ENCODE peak calls at places on chromosome 13, in four cellular contexts. U is CD8-positive, alpha-beta T cell; M is IMR-90; N is endothelial cell. X is an unnamed sample.

GRCh38 chr13:28631792-28632191 is 27.1 kb upstream of the POMP start:
- DNase-seq in N (no peak), M (peak; percentile 43), U (no peak), X (no peak)

GRCh38 chr13:70668293-70668692 is 560.0 kb upstream of the KLHL1 start:
- DNase-seq in U (no peak), N (no peak), M (no peak), X (no peak)

GRCh38 chr13:108828053-108828806 is 198.8 kb downstream of the MYO16 start:
- DNase-seq in U (no peak), N (no peak), M (no peak), X (no peak)

GRCh38 chr13:112160558-112160957 is 93.6 kb downstream of the SOX1 start:
- DNase-seq in M (no peak), U (no peak), N (no peak), X (no peak)

GRCh38 chr13:26425439-26426358 is 131.8 kb upstream of the WASF3 start:
- DNase-seq in M (peak; percentile 88), N (no peak), U (no peak), X (no peak)

GRCh38 chr13:35144496-35144895 is 202.4 kb downstream of the NBEA start:
- DNase-seq in N (no peak), U (no peak), M (no peak), X (no peak)

GRCh38 chr13:113777311-113778260 is 18.6 kb downstream of the TMEM255B start:
- DNase-seq in U (no peak), M (peak; percentile 17), N (peak; percentile 33), X (no peak)

GRCh38 chr13:50384724-50385123 is 369.5 kb downstream of the KCNRG start:
- DNase-seq in U (no peak), N (no peak), M (no peak), X (no peak)

GRCh38 chr13:112781881-112782361 is 92.1 kb downstream of the ATP11A start:
- DNase-seq in U (no peak), M (no peak), N (no peak), X (no peak)

GRCh38 chr13:59997976-59998375 is 165.8 kb downstream of the DIAPH3 start:
- DNase-seq in U (no peak), M (peak; percentile 32), N (no peak), X (no peak)

GRCh38 chr13:106151056-106151699 is 384.3 kb downstream of the EFNB2 start:
- DNase-seq in M (peak; percentile 84), U (no peak), N (no peak), X (no peak)

GRCh38 chr13:50244913-50245574 is 229.8 kb downstream of the KCNRG start:
- DNase-seq in U (peak; percentile 19), M (peak; percentile 88), N (no peak), X (peak; percentile 36)

GRCh38 chr13:26433776-26434175 is 123.7 kb upstream of the WASF3 start:
- DNase-seq in U (no peak), M (no peak), N (no peak), X (no peak)

GRCh38 chr13:23739597-23739996 is 149.6 kb downstream of the MIPEP start:
- DNase-seq in U (no peak), M (no peak), N (no peak), X (no peak)

GRCh38 chr13:29111446-29111845 is 291.3 kb downstream of the MTUS2 start:
- DNase-seq in U (no peak), M (no peak), N (no peak), X (no peak)

GRCh38 chr13:77919351-77920294 is 992 bp upstream of the EDNRB start:
- DNase-seq in N (peak; percentile 43), M (peak; percentile 15), U (no peak), X (no peak)

GRCh38 chr13:99859178-99860177 is 112.1 kb downstream of the ZIC5 start:
- DNase-seq in U (peak; percentile 30), M (no peak), N (no peak), X (no peak)

GRCh38 chr13:99857738-99858137 is 113.8 kb downstream of the ZIC5 start:
- DNase-seq in M (no peak), U (no peak), N (no peak), X (no peak)

GRCh38 chr13:99856021-99856420 is 115.5 kb downstream of the ZIC5 start:
- DNase-seq in M (no peak), N (no peak), U (no peak), X (no peak)

GRCh38 chr13:99855516-99855915 is 116.1 kb downstream of the ZIC5 start:
- DNase-seq in M (no peak), U (no peak), N (no peak), X (no peak)

DNA sequence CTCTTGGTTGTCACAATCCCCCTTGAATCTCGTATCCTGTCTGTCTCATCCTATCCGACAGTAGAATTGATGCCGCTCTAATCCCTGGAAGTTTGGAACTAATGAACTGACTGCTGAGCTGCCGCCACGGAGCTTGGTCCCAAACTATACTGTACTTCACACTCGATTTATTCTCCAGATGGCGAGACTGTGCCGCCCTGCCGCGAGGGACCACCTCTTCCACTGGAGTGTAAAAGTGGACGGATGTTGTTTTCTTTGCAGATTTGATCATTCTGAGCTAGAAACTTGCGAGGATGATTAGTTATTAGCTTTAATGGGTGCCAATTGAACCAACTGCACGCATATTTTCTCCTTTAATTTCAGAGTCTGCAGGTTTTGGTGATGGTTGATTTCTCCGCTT is 117.2 kb downstream of the ZIC5 start:
- DNase-seq in U (no peak), M (no peak), N (no peak), X (no peak)
- TF ChIP-seq CTCF in U (no peak), M (no peak), N (no peak), X (no peak)

GRCh38 chr13:91381371-91381770 is 17.1 kb upstream of the GPC5 start:
- DNase-seq in M (peak; percentile 28), U (no peak), N (no peak), X (no peak)
- TF ChIP-seq CTCF in M (peak; percentile 32), U (no peak), N (no peak), X (peak; percentile 52)

DNA sequence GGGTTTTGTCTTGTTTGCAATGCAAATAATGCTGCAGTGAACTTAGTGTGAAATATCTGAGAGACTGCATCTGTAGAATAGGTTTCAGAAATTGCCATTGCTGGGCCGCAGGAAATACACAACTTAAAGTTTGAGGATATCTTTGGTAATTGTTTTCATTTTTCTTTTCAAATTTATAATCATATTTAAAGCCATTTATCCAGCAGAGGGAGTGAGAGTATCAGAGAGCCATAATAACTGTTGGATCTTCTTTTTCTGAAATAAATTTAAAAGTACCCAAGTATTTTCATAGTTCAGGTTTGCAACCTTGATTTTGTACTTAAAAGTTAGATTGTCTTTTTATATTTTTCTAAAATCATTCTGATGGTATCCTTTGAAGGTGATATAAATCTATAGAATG is 99.4 kb downstream of the ZMYM2 start:
- DNase-seq in U (no peak), M (no peak), N (no peak), X (no peak)
- TF ChIP-seq CTCF in U (no peak), M (peak; percentile 22), N (no peak), X (no peak)

DNA sequence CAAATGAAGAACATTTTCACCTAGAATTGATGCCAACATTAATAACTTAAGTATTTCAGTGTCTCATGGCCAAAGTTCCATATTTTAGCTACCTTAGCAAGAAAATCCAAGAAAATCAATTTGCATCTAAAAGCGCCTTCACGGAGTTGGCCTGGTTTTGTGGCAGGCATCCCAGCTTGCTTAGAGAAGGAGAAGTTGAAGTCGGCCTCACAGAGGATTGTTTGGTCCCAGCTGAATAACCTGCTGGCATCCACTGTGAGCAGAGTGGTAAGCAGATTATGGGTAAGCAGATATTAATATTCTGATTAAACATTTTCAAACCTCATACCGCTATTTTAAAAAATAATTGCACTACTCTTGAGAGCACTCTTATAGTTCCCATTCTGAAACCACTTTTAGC is 62.3 kb upstream of the STARD13 start:
- DNase-seq in U (no peak), M (no peak), N (no peak), X (no peak)
- TF ChIP-seq CTCF in U (no peak), M (no peak), N (no peak), X (no peak)

DNA sequence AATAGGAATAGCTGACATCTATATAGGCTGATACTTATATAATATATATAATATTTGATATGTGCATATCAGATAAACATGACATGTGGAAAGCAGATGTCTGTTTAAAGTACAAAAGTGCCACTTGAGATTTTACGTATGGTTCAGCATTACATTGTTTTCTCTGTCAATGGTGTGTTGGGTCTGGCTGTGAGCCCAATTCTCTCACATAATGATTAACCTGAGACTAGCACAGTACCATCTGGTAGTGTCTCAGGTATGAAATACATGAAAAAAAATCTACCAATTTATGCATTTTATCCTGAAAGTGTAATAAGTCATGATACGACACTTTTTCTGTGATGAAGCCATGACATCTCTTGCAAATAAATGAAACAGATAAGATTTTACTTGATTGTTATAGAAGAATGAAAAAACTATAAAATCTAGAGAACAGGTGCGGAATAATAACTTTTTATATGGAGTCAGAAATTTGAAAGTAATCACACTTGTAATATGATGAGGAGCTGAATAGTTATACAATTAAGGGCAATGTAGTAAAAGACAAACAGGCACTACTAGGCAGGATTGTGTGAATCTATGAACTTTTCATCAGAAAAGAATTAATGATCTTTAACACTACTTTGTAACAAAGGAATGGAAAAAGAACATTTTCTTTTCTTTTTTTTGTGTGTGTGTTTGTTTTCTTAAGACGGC is 1405.0 kb downstream of the OLFM4 start:
- DNase-seq in M (no peak), U (no peak), N (no peak), X (no peak)
- TF ChIP-seq CTCF in M (no peak), U (no peak), N (no peak), X (no peak)

DNA sequence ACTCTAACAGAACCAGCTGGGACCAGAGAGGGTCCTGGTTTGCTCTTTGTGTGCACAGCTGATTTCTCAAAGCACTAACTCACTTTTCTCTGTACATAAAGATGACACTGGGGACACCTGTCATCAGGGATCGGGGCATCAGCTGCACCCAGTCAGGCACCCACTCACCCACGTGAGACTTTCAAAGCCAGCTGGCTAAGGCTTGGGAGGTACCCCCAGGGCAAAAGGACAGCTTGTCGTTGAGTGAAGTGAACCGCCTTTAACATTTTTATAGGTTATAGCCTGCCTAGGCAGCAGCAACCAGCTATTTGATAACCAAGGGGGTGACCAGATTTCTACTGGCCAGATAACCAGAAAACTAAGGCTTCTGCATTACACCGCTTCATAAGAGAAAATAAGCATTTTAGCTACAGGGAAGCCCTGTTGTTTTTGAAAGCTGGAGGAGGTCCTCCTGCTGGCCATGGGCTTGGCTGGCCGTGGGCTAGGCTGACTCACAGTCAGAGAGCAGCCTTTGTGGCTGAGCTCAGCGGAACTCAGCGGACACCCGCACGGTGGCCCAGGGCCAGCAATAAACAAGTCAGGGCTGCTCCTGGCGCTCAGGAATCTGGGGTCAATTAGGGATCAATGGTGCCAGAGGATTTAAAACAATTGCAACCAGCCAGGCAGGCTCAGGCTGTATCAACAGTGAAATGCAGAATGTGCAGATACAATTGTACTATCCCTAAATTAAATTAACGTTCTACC is 57.1 kb downstream of the ALOX5AP start:
- DNase-seq in M (peak; percentile 94), U (no peak), N (no peak), X (no peak)
- TF ChIP-seq CTCF in M (peak; percentile 64), U (no peak), N (no peak), X (no peak)

DNA sequence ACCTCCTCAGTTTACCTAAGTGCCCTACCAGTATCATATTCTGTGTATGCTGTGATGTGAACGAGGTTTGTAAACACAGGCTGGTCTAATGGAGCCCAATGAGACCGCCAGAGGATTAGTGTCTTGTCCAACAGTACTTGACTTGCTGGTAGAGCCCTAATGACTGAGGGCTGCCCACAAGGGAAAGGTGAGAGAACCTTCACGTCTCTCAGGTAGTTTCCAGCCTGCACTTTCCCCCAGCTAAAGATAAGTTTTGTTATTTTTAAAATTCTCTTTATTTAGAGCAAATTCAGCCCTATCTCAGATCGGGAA is 498 bp upstream of the RBM26 start:
- DNase-seq in U (no peak), N (no peak), M (no peak), X (no peak)
- TF ChIP-seq CTCF in U (no peak), N (no peak), M (no peak), X (no peak)

X was measured in GM13977.